ENCODE peak calls at places on chromosomes 3 and 15, in four cellular contexts. One of them, this sample, is unnamed. For H3K27me3, the result is how much of the 10 kb centered on the place peaks cover.

GRCh38 chr3:185720326-185720725 is 104.5 kb downstream of the IGF2BP2 start:
- DNase-seq in transverse colon: no peak
- DNase-seq in lung: no peak
- DNase-seq in AG04450: no peak
- DNase-seq in this sample: no peak

GRCh38 chr3:66822059-66823009 is 175.8 kb upstream of the KBTBD8 start:
- DNase-seq in AG04450: peak
- DNase-seq in lung: peak
- DNase-seq in transverse colon: peak
- DNase-seq in this sample: peak

GRCh38 chr15:74134387-74135027 is 4.1 kb downstream of the ISLR2 start:
- DNase-seq in lung: no peak
- DNase-seq in AG04450: no peak
- DNase-seq in transverse colon: peak
- DNase-seq in this sample: peak

GRCh38 chr3:18424213-18424861 is 802 bp downstream of the SATB1 start:
- DNase-seq in AG04450: no peak
- DNase-seq in transverse colon: peak
- DNase-seq in lung: no peak
- DNase-seq in this sample: no peak

GRCh38 chr3:35932995-35933394 is 293.7 kb downstream of the ARPP21 start:
- DNase-seq in AG04450: peak
- DNase-seq in lung: no peak
- DNase-seq in transverse colon: no peak
- DNase-seq in this sample: peak

GRCh38 chr3:140736863-140737460 is 59.1 kb downstream of the TRIM42 start:
- DNase-seq in transverse colon: peak
- DNase-seq in AG04450: no peak
- DNase-seq in lung: no peak
- DNase-seq in this sample: peak

GRCh38 chr3:114308830-114309229 is 15.0 kb downstream of the TIGIT start:
- DNase-seq in lung: no peak
- DNase-seq in AG04450: no peak
- DNase-seq in transverse colon: peak
- DNase-seq in this sample: no peak

GRCh38 chr3:50649451-50649931 is 25.2 kb upstream of the DOCK3 start:
- DNase-seq in transverse colon: no peak
- DNase-seq in AG04450: no peak
- DNase-seq in lung: no peak
- DNase-seq in this sample: no peak

GRCh38 chr3:124818398-124819150 is 68.6 kb downstream of the ITGB5 start:
- DNase-seq in AG04450: peak
- DNase-seq in lung: no peak
- DNase-seq in transverse colon: no peak
- DNase-seq in this sample: no peak

GRCh38 chr3:16127257-16127656 is 47.2 kb upstream of the GALNT15 start:
- DNase-seq in AG04450: no peak
- DNase-seq in transverse colon: no peak
- DNase-seq in lung: no peak
- DNase-seq in this sample: no peak

GRCh38 chr15:65406402-65407000 is 16.2 kb downstream of the IGDCC4 start:
- DNase-seq in transverse colon: no peak
- DNase-seq in AG04450: no peak
- DNase-seq in lung: no peak
- DNase-seq in this sample: no peak

GRCh38 chr15:60379466-60380274 is 18.1 kb downstream of the ANXA2 start:
- DNase-seq in AG04450: peak
- DNase-seq in lung: no peak
- DNase-seq in transverse colon: no peak
- DNase-seq in this sample: peak

GRCh38 chr15:45094358-45094730 is 19.6 kb downstream of the DUOX2 start:
- DNase-seq in lung: no peak
- DNase-seq in AG04450: no peak
- DNase-seq in transverse colon: no peak
- DNase-seq in this sample: no peak

GRCh38 chr3:64318670-64319271 is 93.5 kb upstream of the PRICKLE2 start:
- DNase-seq in transverse colon: no peak
- DNase-seq in AG04450: no peak
- DNase-seq in lung: no peak
- DNase-seq in this sample: no peak

GRCh38 chr3:66133050-66133757 is 87.6 kb upstream of the SLC25A26 start:
- DNase-seq in lung: no peak
- DNase-seq in transverse colon: no peak
- DNase-seq in AG04450: peak
- DNase-seq in this sample: peak

GRCh38 chr15:25847066-25847465 is 16.1 kb downstream of the ATP10A start:
- DNase-seq in lung: no peak
- DNase-seq in AG04450: no peak
- DNase-seq in transverse colon: no peak
- DNase-seq in this sample: no peak

GRCh38 chr3:14899993-14900618 is 47.3 kb upstream of the NR2C2 start:
- DNase-seq in transverse colon: peak
- DNase-seq in lung: no peak
- DNase-seq in AG04450: no peak
- DNase-seq in this sample: no peak

GRCh38 chr3:59899068-59899467 is 849.2 kb upstream of the CFAP20DC start:
- DNase-seq in AG04450: no peak
- DNase-seq in lung: no peak
- DNase-seq in transverse colon: no peak
- DNase-seq in this sample: no peak

GRCh38 chr3:73401058-73401457 is 223.7 kb downstream of the PDZRN3 start:
- DNase-seq in AG04450: no peak
- DNase-seq in transverse colon: no peak
- DNase-seq in lung: no peak
- DNase-seq in this sample: no peak

GRCh38 chr3:86967062-86967461 is 23.9 kb downstream of the VGLL3 start:
- DNase-seq in AG04450: no peak
- DNase-seq in lung: no peak
- DNase-seq in transverse colon: no peak
- DNase-seq in this sample: no peak
- H3K27me3 ChIP-seq in AG04450: under half
- H3K27me3 ChIP-seq in lung: under half
- H3K27me3 ChIP-seq in transverse colon: under half
- H3K27me3 ChIP-seq in this sample: under half

DNA sequence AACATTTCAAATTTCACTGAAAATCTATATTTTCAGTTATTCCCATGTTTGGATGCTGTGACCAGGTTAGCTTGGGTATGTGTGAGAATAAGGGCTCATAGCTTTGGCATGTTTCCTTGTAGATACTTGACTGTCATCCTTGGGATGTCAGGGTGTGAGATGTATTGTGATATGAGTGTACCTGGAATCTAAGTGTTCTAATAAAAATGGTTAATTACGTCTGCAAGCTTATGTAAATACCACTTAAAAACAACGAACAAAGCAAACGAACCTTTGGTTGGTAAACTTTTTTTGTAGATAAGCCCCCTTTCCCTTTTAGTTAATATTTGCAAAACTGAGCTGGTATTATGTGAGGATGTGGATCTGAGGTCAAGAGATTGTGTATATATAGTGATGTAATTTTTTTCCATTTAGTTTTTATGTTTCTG is 63.5 kb downstream of the FNDC3B start:
- DNase-seq in AG04450: no peak
- DNase-seq in lung: no peak
- DNase-seq in transverse colon: no peak
- DNase-seq in this sample: peak
- TF ChIP-seq CTCF in AG04450: no peak
- TF ChIP-seq CTCF in lung: no peak
- TF ChIP-seq CTCF in transverse colon: no peak
- TF ChIP-seq CTCF in this sample: no peak

DNA sequence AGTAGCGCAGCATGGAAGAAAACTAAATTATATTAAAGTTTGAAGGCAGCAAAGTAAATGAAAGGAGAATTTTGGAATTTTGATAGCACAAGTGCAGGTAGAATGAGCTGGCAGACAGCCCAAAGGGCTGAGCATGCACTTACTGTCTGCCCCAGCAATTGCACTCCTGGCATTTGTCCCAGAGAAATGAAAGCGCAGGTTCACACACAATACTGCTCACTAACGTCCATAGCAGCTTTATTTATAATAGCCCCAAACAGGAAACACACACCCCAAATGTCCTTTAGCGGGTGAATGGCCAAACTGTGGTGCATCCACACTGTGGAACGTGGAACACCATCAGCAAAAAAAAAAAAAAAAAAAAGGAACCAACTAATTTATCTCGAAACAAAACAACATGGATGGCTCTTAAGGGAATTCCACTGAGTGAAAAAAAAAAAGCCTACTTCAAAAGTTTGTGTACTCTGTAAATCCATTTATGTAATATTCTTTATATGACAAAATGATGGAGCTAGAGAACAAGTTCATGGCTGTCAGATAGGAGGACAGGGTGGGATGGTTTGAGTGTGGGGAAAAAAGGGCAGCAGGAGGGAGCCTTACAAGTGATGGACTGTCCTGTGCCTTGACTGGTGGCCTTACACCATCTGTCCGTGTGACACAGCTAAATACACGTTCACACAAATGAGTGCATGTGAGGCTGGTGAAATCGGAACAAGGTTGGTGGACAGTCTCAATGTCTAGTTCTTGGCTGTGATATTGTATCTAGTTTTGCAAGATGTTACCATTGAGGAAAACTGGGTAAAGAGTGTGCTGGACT is 6.0 kb upstream of the TM2D3 start:
- DNase-seq in lung: peak
- DNase-seq in AG04450: no peak
- DNase-seq in transverse colon: peak
- DNase-seq in this sample: peak
- H3K27me3 ChIP-seq in lung: under half
- H3K27me3 ChIP-seq in AG04450: under half
- H3K27me3 ChIP-seq in transverse colon: under half
- H3K27me3 ChIP-seq in this sample: under half

GRCh38 chr3:181637056-181637798 is 74.5 kb upstream of the SOX2 start:
- DNase-seq in lung: no peak
- DNase-seq in AG04450: no peak
- DNase-seq in transverse colon: no peak
- DNase-seq in this sample: no peak

GRCh38 chr3:181630873-181631272 is 80.9 kb upstream of the SOX2 start:
- DNase-seq in lung: no peak
- DNase-seq in AG04450: no peak
- DNase-seq in transverse colon: no peak
- DNase-seq in this sample: peak

GRCh38 chr3:181635141-181635540 is 76.6 kb upstream of the SOX2 start:
- DNase-seq in transverse colon: no peak
- DNase-seq in AG04450: no peak
- DNase-seq in lung: no peak
- DNase-seq in this sample: no peak

GRCh38 chr3:181631901-181632300 is 79.8 kb upstream of the SOX2 start:
- DNase-seq in AG04450: no peak
- DNase-seq in lung: no peak
- DNase-seq in transverse colon: no peak
- DNase-seq in this sample: peak

GRCh38 chr3:181633556-181633955 is 78.2 kb upstream of the SOX2 start:
- DNase-seq in AG04450: no peak
- DNase-seq in transverse colon: no peak
- DNase-seq in lung: no peak
- DNase-seq in this sample: no peak
- TF ChIP-seq CTCF in AG04450: no peak
- TF ChIP-seq CTCF in transverse colon: no peak
- TF ChIP-seq CTCF in lung: no peak
- TF ChIP-seq CTCF in this sample: no peak

DNA sequence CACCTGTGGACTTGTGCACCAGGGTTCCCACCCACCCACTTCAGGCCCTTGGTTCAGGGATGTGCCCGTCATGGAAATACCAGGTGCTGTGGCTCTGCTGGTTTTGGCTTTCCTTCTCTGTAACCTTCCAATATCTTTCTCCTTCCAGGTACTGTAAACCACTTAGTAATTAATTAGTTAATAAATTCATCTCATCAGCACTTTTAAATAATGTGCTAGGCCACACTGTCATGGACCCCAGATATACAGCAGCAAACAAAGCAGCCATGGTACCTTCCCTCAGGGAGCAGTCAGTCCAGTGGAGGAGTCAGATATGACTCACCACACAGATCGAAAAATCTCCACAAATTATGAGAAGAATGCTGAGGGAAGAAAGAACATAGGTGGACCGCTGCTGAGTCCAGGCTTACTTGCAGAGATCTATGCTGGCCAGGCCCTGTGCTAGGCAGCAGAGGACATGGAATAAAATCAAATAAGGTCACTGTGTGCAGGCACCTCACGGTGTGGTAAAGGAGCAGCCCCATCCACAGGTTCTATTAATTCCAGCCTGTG is 6.8 kb upstream of the GATA2 start:
- DNase-seq in AG04450: no peak
- DNase-seq in transverse colon: no peak
- DNase-seq in lung: no peak
- DNase-seq in this sample: no peak
- H3K27me3 ChIP-seq in AG04450: under half
- H3K27me3 ChIP-seq in transverse colon: half or more
- H3K27me3 ChIP-seq in lung: under half
- H3K27me3 ChIP-seq in this sample: under half

DNA sequence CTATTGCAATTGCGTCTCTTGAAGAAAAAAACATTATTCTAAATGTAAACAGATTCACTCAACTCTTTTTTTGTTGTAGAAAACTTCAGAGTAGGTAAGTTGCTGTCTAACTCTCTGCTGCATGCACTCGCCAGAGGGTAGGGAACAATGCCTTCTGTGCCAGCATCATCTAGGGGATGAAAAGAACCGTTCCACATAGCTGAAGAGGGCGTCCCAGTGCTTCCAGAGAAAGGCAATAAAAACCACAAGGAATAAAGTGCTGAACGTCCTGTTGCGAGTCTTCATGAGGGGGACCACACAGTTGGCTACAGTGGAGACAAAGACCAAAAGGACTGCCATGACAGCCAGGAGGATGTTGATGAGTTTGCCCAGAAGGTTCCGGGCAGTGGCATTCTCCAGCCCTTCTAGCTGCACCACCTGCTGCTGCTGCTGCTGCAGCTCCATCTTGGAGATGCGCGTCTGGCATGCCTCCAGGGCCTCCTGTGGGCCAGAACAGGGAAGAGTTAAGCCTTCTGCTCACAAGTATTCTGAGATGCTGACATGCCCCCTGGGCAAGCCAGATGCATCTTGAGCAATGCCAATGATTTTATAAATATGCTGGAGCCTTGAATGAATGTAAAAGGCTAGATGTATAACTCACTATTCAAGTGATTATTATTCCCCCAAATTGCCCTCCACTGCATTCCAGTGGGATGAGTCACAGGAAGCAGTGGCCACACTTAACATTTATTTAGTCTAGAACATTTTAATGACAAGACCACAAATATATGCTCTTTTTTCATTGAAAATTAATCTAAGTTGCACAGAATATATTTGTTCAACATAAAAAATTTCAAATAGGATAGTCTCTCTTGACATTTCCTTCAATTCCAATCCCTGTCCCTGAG is 45.1 kb upstream of the PLXND1 start:
- DNase-seq in lung: no peak
- DNase-seq in AG04450: peak
- DNase-seq in transverse colon: no peak
- DNase-seq in this sample: peak
- TF ChIP-seq CTCF in lung: no peak
- TF ChIP-seq CTCF in AG04450: no peak
- TF ChIP-seq CTCF in transverse colon: no peak
- TF ChIP-seq CTCF in this sample: no peak

GRCh38 chr3:191804935-191805334 is 344.0 kb downstream of the PYDC2 start:
- DNase-seq in transverse colon: no peak
- DNase-seq in lung: no peak
- DNase-seq in AG04450: no peak
- DNase-seq in this sample: no peak
- H3K27me3 ChIP-seq in transverse colon: under half
- H3K27me3 ChIP-seq in lung: under half
- H3K27me3 ChIP-seq in AG04450: under half
- H3K27me3 ChIP-seq in this sample: under half

This sample was measured in bronchial epithelial cell.